ENCODE peak calls at places on chromosomes 4 and X, in five cellular contexts. X is transverse colon, Z is upper lobe of left lung, U is sigmoid colon, S is suprapubic skin. E is an unnamed sample.

GRCh38 chrX:80828232-80828631 is 18.6 kb upstream of the BRWD3 start:
- DNase-seq in S (no peak), U (no peak), Z (no peak), X (no peak), E (no peak)

GRCh38 chr4:71269241-71269640 is 69.6 kb upstream of the SLC4A4 start:
- DNase-seq in X (no peak), S (no peak), U (no peak), Z (no peak), E (no peak)

GRCh38 chr4:53813991-53814390 is 222.7 kb upstream of the LNX1 start:
- DNase-seq in U (no peak), Z (no peak), S (no peak), X (no peak), E (no peak)

GRCh38 chr4:79575709-79576479 is 167.9 kb upstream of the GK2 start:
- DNase-seq in S (no peak), U (peak; percentile 70), Z (no peak), X (no peak), E (no peak)

GRCh38 chrX:118975831-118976598 is 1.6 kb downstream of the LONRF3 start:
- DNase-seq in X (peak; percentile 78), Z (peak; percentile 84), U (peak; percentile 93), S (peak; percentile 87), E (peak; percentile 88)

GRCh38 chr4:67160409-67160808 is 384.9 kb downstream of the CENPC start:
- DNase-seq in X (no peak), U (no peak), Z (no peak), S (no peak), E (no peak)

GRCh38 chrX:14505648-14506047 is 23.7 kb upstream of the GLRA2 start:
- DNase-seq in Z (no peak), U (no peak), X (no peak), S (no peak), E (no peak)

GRCh38 chr4:79831119-79831528 is 241.9 kb downstream of the ANTXR2 start:
- DNase-seq in U (no peak), S (no peak), X (no peak), Z (no peak), E (no peak)

GRCh38 chr4:123599920-123600394 is 203.4 kb downstream of the SPRY1 start:
- DNase-seq in S (peak; percentile 87), X (peak; percentile 82), Z (peak; percentile 76), U (peak; percentile 79), E (peak; percentile 62)

GRCh38 chr4:87498446-87498900 is 30.7 kb downstream of the SPARCL1 start:
- DNase-seq in Z (no peak), X (no peak), S (no peak), U (no peak), E (no peak)

GRCh38 chrX:102765794-102766193 is 45.3 kb downstream of the GPRASP3 start:
- DNase-seq in Z (no peak), U (peak; percentile 88), S (peak; percentile 65), X (peak; percentile 24), E (no peak)

GRCh38 chr4:154743683-154744340 is at the start of gene LRAT:
- DNase-seq in Z (peak; percentile 58), S (no peak), U (peak; percentile 73), X (peak; percentile 72), E (peak; percentile 88)

GRCh38 chr4:24130637-24131036 is 240.8 kb upstream of the PPARGC1A start:
- DNase-seq in U (no peak), S (no peak), X (no peak), Z (no peak), E (no peak)

GRCh38 chr4:7804759-7805385 is 134.8 kb downstream of the AFAP1 start:
- DNase-seq in S (peak; percentile 54), Z (no peak), U (no peak), X (no peak), E (no peak)

GRCh38 chrX:150574824-150575409 is 6.5 kb downstream of the MTM1 start:
- DNase-seq in X (no peak), S (no peak), Z (no peak), U (no peak), E (no peak)

GRCh38 chr4:184887333-184887732 is 61.6 kb upstream of the ACSL1 start:
- DNase-seq in Z (no peak), X (no peak), U (no peak), S (no peak), E (no peak)

GRCh38 chr4:147709999-147710398 is 21.9 kb upstream of the ARHGAP10 start:
- DNase-seq in S (no peak), X (no peak), U (no peak), Z (no peak), E (no peak)

GRCh38 chrX:153667931-153668396 is 5.6 kb downstream of the PNCK start:
- DNase-seq in Z (peak; percentile 73), X (peak; percentile 82), U (peak; percentile 94), S (peak; percentile 85), E (peak; percentile 89)

GRCh38 chrX:85379174-85379907 is at the start of gene POF1B:
- DNase-seq in S (no peak), Z (peak; percentile 21), U (no peak), X (peak; percentile 86), E (peak; percentile 2)

GRCh38 chrX:84044051-84044450 is 143.9 kb downstream of the RPS6KA6 start:
- DNase-seq in S (no peak), X (no peak), Z (no peak), U (no peak), E (no peak)

GRCh38 chrX:111506826-111507225 is 4.6 kb upstream of the SERTM2 start:
- DNase-seq in U (no peak), X (no peak), S (no peak), Z (no peak), E (no peak)

GRCh38 chr4:56731857-56732256 is 50.8 kb upstream of the HOPX start:
- DNase-seq in X (peak; percentile 53), U (no peak), S (peak; percentile 69), Z (peak; percentile 75), E (peak; percentile 40)

GRCh38 chrX:149629730-149630387 is 1.7 kb downstream of the TMEM185A start:
- DNase-seq in S (no peak), Z (no peak), U (no peak), X (no peak), E (no peak)

GRCh38 chrX:12581546-12581945 is 209.7 kb upstream of the PRPS2 start:
- DNase-seq in U (no peak), Z (no peak), S (no peak), X (no peak), E (no peak)
- H3K27me3 ChIP-seq in U (no peaks in the 10 kb centered on the region), Z (no peaks in the 10 kb centered on the region), S (no peaks in the 10 kb centered on the region), X (no peaks in the 10 kb centered on the region), E (no peaks in the 10 kb centered on the region)

GRCh38 chr4:176969011-176969410 is 176.3 kb upstream of the VEGFC start:
- DNase-seq in S (no peak), Z (no peak), X (no peak), U (no peak), E (no peak)
- TF ChIP-seq POLR2A in S (no peak), Z (no peak), X (no peak), U (no peak), E (no peak)

DNA sequence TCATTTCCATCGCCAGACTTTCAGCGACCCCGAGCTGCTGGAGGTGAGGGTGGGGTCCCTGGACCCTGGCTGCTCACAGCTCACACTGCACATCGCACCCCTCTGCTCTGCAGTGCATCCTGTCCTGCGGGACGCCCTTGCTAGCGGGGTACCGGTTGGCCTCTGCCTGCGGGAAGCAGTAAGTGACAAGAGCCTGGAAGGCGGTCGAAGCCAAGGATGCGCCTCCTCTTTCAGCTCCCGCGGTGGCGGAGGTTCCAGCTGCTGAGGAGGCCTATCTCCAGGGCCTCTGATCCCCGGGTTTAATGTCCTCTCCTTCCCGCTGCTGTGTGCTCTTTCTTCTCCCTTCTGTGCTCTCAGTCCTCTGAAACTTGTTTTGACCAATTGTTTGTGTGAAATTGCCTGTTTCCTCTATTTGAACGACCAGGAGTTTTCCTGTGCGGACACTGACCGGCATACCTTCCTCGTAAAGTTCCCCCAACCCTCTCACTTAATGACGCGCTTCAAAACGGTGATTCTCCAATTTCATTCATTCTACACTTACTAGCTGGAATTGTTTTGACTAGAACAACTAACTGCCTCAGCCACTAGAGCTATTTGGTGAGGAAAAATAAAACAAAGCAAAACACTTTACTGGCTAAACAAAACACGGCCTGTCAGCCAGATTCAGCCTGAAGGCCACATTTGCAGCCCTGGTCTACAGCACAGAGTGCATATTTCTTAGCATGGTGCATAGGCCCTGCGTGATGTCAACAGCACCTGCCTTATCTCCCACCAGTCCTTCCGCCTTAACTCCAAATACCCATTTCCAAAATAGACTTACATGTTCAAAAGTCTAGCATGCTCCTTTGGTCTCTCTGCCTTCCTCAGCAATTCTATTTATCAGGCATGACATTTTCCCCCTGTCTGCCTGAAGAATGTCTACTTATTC is 28.0 kb downstream of the MGAT4D start:
- DNase-seq in Z (no peak), S (no peak), X (no peak), U (no peak), E (peak; percentile 5)
- H3K4me3 ChIP-seq in Z (no peak overlapping the region), S (no peak overlapping the region), X (no peak overlapping the region), U (no peak overlapping the region), E (no peak overlapping the region)

GRCh38 chr4:64200001-64200555 is 209.2 kb downstream of the TECRL start:
- DNase-seq in U (no peak), S (no peak), Z (no peak), X (no peak), E (no peak)
- H3K27me3 ChIP-seq in U (no peaks in the 10 kb centered on the region), S (no peaks in the 10 kb centered on the region), Z (no peaks in the 10 kb centered on the region), X (no peaks in the 10 kb centered on the region), E (no peaks in the 10 kb centered on the region)

GRCh38 chrX:12958059-12958458 is 16.9 kb upstream of the TMSB4X start:
- DNase-seq in S (no peak), X (no peak), U (no peak), Z (no peak), E (no peak)

GRCh38 chrX:12954376-12954775 is 20.5 kb upstream of the TMSB4X start:
- DNase-seq in U (no peak), X (no peak), S (no peak), Z (no peak), E (no peak)

GRCh38 chrX:12956704-12957541 is 18.0 kb upstream of the TMSB4X start:
- DNase-seq in U (no peak), S (no peak), X (no peak), Z (peak; percentile 64), E (no peak)

GRCh38 chrX:12954981-12955380 is 19.9 kb upstream of the TMSB4X start:
- DNase-seq in U (no peak), S (no peak), X (no peak), Z (no peak), E (no peak)

GRCh38 chrX:12955882-12956703 is 18.8 kb upstream of the TMSB4X start:
- DNase-seq in S (no peak), U (no peak), X (peak; percentile 69), Z (peak; percentile 79), E (peak; percentile 31)
- TF ChIP-seq POLR2A in S (no peak), U (no peak), X (no peak), Z (peak; percentile 39), E (no peak)

GRCh38 chr4:133152801-133153526 is 3.9 kb downstream of the PCDH10 start:
- DNase-seq in U (no peak), X (no peak), S (no peak), Z (no peak), E (no peak)
- H3K4me3 ChIP-seq in U (no peak overlapping the region), X (no peak overlapping the region), S (peak overlapping the region; percentile 47), Z (peak overlapping the region; percentile 47), E (no peak overlapping the region)

GRCh38 chrX:104254442-104255115 is at the start of gene ESX1:
- DNase-seq in U (no peak), X (no peak), Z (no peak), S (no peak), E (no peak)
- H3K27me3 ChIP-seq in U (no peaks in the 10 kb centered on the region), X (peaks cover 36% of the 10 kb centered on the region), Z (no peaks in the 10 kb centered on the region), S (peaks cover 29% of the 10 kb centered on the region), E (peaks cover 5% of the 10 kb centered on the region)

E was measured in thyroid gland.